ENCODE peak calls at places on chromosomes 13 and 19, in nine cellular contexts. One of them, this sample, is unnamed.

GRCh38 chr19:47832723-47833122 is 11.0 kb downstream of the CRX start:
- DNase-seq in tibial nerve: no peak
- DNase-seq in B cell: no peak
- DNase-seq in GM23338: no peak
- DNase-seq in GM12864: no peak
- DNase-seq in Calu3: no peak
- DNase-seq in HFF-Myc: no peak
- DNase-seq in tibial artery: no peak
- DNase-seq in CD4-positive, alpha-beta T cell: no peak
- DNase-seq in this sample: no peak

GRCh38 chr13:37365496-37365895 is 233.1 kb downstream of the POSTN start:
- DNase-seq in tibial nerve: no peak
- DNase-seq in B cell: no peak
- DNase-seq in GM23338: no peak
- DNase-seq in GM12864: no peak
- DNase-seq in Calu3: no peak
- DNase-seq in HFF-Myc: no peak
- DNase-seq in tibial artery: no peak
- DNase-seq in CD4-positive, alpha-beta T cell: no peak
- DNase-seq in this sample: no peak

GRCh38 chr13:113211774-113212173 is 2.4 kb downstream of the CUL4A start:
- DNase-seq in tibial nerve: no peak
- DNase-seq in B cell: no peak
- DNase-seq in GM23338: peak
- DNase-seq in GM12864: no peak
- DNase-seq in Calu3: no peak
- DNase-seq in HFF-Myc: no peak
- DNase-seq in tibial artery: no peak
- DNase-seq in CD4-positive, alpha-beta T cell: no peak
- DNase-seq in this sample: no peak

GRCh38 chr13:75968103-75968838 is 332.1 kb downstream of the LMO7 start:
- DNase-seq in tibial nerve: no peak
- DNase-seq in B cell: no peak
- DNase-seq in GM23338: no peak
- DNase-seq in GM12864: no peak
- DNase-seq in Calu3: no peak
- DNase-seq in HFF-Myc: no peak
- DNase-seq in tibial artery: no peak
- DNase-seq in CD4-positive, alpha-beta T cell: no peak
- DNase-seq in this sample: no peak

GRCh38 chr19:29760752-29761502 is 45.9 kb upstream of the C19orf12 start:
- DNase-seq in tibial nerve: no peak
- DNase-seq in B cell: no peak
- DNase-seq in GM23338: no peak
- DNase-seq in GM12864: no peak
- DNase-seq in Calu3: no peak
- DNase-seq in HFF-Myc: no peak
- DNase-seq in tibial artery: no peak
- DNase-seq in CD4-positive, alpha-beta T cell: no peak
- DNase-seq in this sample: no peak

GRCh38 chr19:13056052-13056660 is 46.5 kb downstream of the LYL1 start:
- DNase-seq in tibial nerve: no peak
- DNase-seq in B cell: no peak
- DNase-seq in GM23338: peak
- DNase-seq in GM12864: no peak
- DNase-seq in Calu3: peak
- DNase-seq in HFF-Myc: peak
- DNase-seq in tibial artery: peak
- DNase-seq in CD4-positive, alpha-beta T cell: no peak
- DNase-seq in this sample: peak

GRCh38 chr13:113853518-113854237 is 10.2 kb downstream of the GAS6 start:
- DNase-seq in tibial nerve: no peak
- DNase-seq in B cell: no peak
- DNase-seq in GM23338: no peak
- DNase-seq in GM12864: no peak
- DNase-seq in Calu3: no peak
- DNase-seq in HFF-Myc: no peak
- DNase-seq in tibial artery: peak
- DNase-seq in CD4-positive, alpha-beta T cell: no peak
- DNase-seq in this sample: no peak

GRCh38 chr13:109737606-109738005 is 48.8 kb downstream of the IRS2 start:
- DNase-seq in tibial nerve: no peak
- DNase-seq in B cell: no peak
- DNase-seq in GM23338: no peak
- DNase-seq in GM12864: no peak
- DNase-seq in Calu3: no peak
- DNase-seq in HFF-Myc: no peak
- DNase-seq in tibial artery: no peak
- DNase-seq in CD4-positive, alpha-beta T cell: no peak
- DNase-seq in this sample: no peak

GRCh38 chr19:18590273-18591272 is 2.0 kb downstream of the REX1BD start:
- DNase-seq in tibial nerve: peak
- DNase-seq in B cell: no peak
- DNase-seq in GM23338: peak
- DNase-seq in GM12864: no peak
- DNase-seq in Calu3: no peak
- DNase-seq in HFF-Myc: no peak
- DNase-seq in tibial artery: peak
- DNase-seq in CD4-positive, alpha-beta T cell: no peak
- DNase-seq in this sample: no peak

GRCh38 chr19:18588611-18589379 is at the start of gene REX1BD:
- DNase-seq in tibial nerve: peak
- DNase-seq in B cell: peak
- DNase-seq in GM23338: peak
- DNase-seq in GM12864: peak
- DNase-seq in Calu3: peak
- DNase-seq in HFF-Myc: no peak
- DNase-seq in tibial artery: peak
- DNase-seq in CD4-positive, alpha-beta T cell: peak
- DNase-seq in this sample: no peak

GRCh38 chr19:18587561-18587960 is 1.0 kb upstream of the REX1BD start:
- DNase-seq in tibial nerve: no peak
- DNase-seq in B cell: no peak
- DNase-seq in GM23338: no peak
- DNase-seq in GM12864: no peak
- DNase-seq in Calu3: no peak
- DNase-seq in HFF-Myc: no peak
- DNase-seq in tibial artery: no peak
- DNase-seq in CD4-positive, alpha-beta T cell: no peak
- DNase-seq in this sample: no peak

GRCh38 chr19:18587962-18588610 is 512 bp upstream of the REX1BD start:
- DNase-seq in tibial nerve: no peak
- DNase-seq in B cell: no peak
- DNase-seq in GM23338: no peak
- DNase-seq in GM12864: no peak
- DNase-seq in Calu3: no peak
- DNase-seq in HFF-Myc: no peak
- DNase-seq in tibial artery: no peak
- DNase-seq in CD4-positive, alpha-beta T cell: no peak
- DNase-seq in this sample: no peak

DNA sequence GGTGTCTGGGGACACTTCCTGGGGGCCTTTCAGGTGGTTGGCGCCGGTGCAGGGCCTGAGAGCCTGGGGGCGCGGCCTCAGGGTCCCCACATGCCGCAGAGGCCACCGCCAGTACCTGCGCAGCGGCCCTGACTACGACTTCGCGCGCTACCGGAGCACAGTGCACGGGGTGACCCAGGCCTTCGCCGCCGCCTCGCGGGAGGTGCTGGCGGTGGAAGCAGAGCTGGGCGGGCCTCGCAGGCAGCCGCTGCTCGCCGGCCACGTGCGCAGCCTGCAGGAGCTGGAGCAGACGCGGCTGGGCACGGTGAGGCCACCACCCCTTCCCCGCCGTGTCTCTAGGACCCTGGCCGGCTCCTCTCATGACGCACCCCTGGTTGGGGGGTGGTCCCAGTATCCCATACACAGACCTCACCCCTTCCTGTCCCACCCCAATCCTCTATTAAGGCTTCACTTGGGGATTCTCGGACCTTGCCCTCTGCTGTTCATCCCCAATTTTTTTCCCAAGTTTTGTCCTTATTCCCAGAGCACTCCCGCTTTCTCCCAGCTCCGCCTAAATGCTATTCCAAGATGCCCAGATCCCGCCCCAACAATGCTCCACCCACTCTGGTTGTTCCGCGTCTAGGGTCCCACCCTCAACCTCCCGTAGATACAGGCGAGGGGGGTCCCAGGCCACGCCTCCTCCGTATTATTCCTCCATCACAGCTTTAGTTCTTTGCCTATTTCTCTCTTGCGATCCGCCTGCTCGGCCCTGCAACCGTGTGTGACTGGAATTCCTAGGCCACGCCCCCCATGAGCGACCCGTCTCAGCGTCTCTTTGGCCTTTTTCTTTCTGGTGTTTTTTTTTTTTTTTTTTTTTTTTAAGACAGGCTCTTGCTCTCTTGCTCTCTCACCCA is 1.0 kb downstream of the REX1BD start:
- DNase-seq in tibial nerve: no peak
- DNase-seq in B cell: peak
- DNase-seq in GM23338: peak
- DNase-seq in GM12864: no peak
- DNase-seq in Calu3: peak
- DNase-seq in HFF-Myc: peak
- DNase-seq in tibial artery: peak
- DNase-seq in CD4-positive, alpha-beta T cell: peak
- DNase-seq in this sample: no peak
- TF ChIP-seq CTCF in tibial nerve: peak
- TF ChIP-seq CTCF in B cell: no peak
- TF ChIP-seq CTCF in GM23338: no peak
- TF ChIP-seq CTCF in GM12864: peak
- TF ChIP-seq CTCF in Calu3: no peak
- TF ChIP-seq CTCF in HFF-Myc: no peak
- TF ChIP-seq CTCF in tibial artery: peak
- TF ChIP-seq CTCF in CD4-positive, alpha-beta T cell: no peak
- TF ChIP-seq CTCF in this sample: no peak

GRCh38 chr19:44598880-44599279 is 14.5 kb upstream of the IGSF23 start:
- DNase-seq in tibial nerve: no peak
- DNase-seq in B cell: no peak
- DNase-seq in GM23338: no peak
- DNase-seq in GM12864: no peak
- DNase-seq in Calu3: peak
- DNase-seq in HFF-Myc: no peak
- DNase-seq in tibial artery: no peak
- DNase-seq in CD4-positive, alpha-beta T cell: no peak
- DNase-seq in this sample: no peak

GRCh38 chr19:44596428-44597130 is 16.8 kb upstream of the IGSF23 start:
- DNase-seq in tibial nerve: no peak
- DNase-seq in B cell: no peak
- DNase-seq in GM23338: no peak
- DNase-seq in GM12864: no peak
- DNase-seq in Calu3: peak
- DNase-seq in HFF-Myc: no peak
- DNase-seq in tibial artery: no peak
- DNase-seq in CD4-positive, alpha-beta T cell: no peak
- DNase-seq in this sample: no peak

GRCh38 chr19:44597131-44597491 is 16.3 kb upstream of the IGSF23 start:
- DNase-seq in tibial nerve: no peak
- DNase-seq in B cell: no peak
- DNase-seq in GM23338: no peak
- DNase-seq in GM12864: no peak
- DNase-seq in Calu3: no peak
- DNase-seq in HFF-Myc: no peak
- DNase-seq in tibial artery: no peak
- DNase-seq in CD4-positive, alpha-beta T cell: no peak
- DNase-seq in this sample: no peak

GRCh38 chr19:44600466-44600865 is 12.9 kb upstream of the IGSF23 start:
- DNase-seq in tibial nerve: no peak
- DNase-seq in B cell: no peak
- DNase-seq in GM23338: no peak
- DNase-seq in GM12864: no peak
- DNase-seq in Calu3: no peak
- DNase-seq in HFF-Myc: no peak
- DNase-seq in tibial artery: no peak
- DNase-seq in CD4-positive, alpha-beta T cell: no peak
- DNase-seq in this sample: no peak

GRCh38 chr19:44598355-44598754 is 15.0 kb upstream of the IGSF23 start:
- DNase-seq in tibial nerve: no peak
- DNase-seq in B cell: no peak
- DNase-seq in GM23338: no peak
- DNase-seq in GM12864: no peak
- DNase-seq in Calu3: no peak
- DNase-seq in HFF-Myc: no peak
- DNase-seq in tibial artery: no peak
- DNase-seq in CD4-positive, alpha-beta T cell: no peak
- DNase-seq in this sample: no peak
- TF ChIP-seq CTCF in tibial nerve: no peak
- TF ChIP-seq CTCF in B cell: no peak
- TF ChIP-seq CTCF in GM23338: no peak
- TF ChIP-seq CTCF in GM12864: no peak
- TF ChIP-seq CTCF in Calu3: no peak
- TF ChIP-seq CTCF in HFF-Myc: no peak
- TF ChIP-seq CTCF in tibial artery: no peak
- TF ChIP-seq CTCF in CD4-positive, alpha-beta T cell: no peak
- TF ChIP-seq CTCF in this sample: no peak

GRCh38 chr13:106630162-106630561 is 62.2 kb upstream of the ARGLU1 start:
- DNase-seq in tibial nerve: no peak
- DNase-seq in B cell: no peak
- DNase-seq in GM23338: no peak
- DNase-seq in GM12864: no peak
- DNase-seq in Calu3: no peak
- DNase-seq in HFF-Myc: no peak
- DNase-seq in tibial artery: no peak
- DNase-seq in CD4-positive, alpha-beta T cell: no peak
- DNase-seq in this sample: no peak

GRCh38 chr13:106629068-106629712 is 61.3 kb upstream of the ARGLU1 start:
- DNase-seq in tibial nerve: no peak
- DNase-seq in B cell: no peak
- DNase-seq in GM23338: no peak
- DNase-seq in GM12864: no peak
- DNase-seq in Calu3: no peak
- DNase-seq in HFF-Myc: no peak
- DNase-seq in tibial artery: no peak
- DNase-seq in CD4-positive, alpha-beta T cell: no peak
- DNase-seq in this sample: no peak

GRCh38 chr13:106633321-106633720 is 65.4 kb upstream of the ARGLU1 start:
- DNase-seq in tibial nerve: no peak
- DNase-seq in B cell: no peak
- DNase-seq in GM23338: no peak
- DNase-seq in GM12864: no peak
- DNase-seq in Calu3: no peak
- DNase-seq in HFF-Myc: no peak
- DNase-seq in tibial artery: no peak
- DNase-seq in CD4-positive, alpha-beta T cell: no peak
- DNase-seq in this sample: no peak

GRCh38 chr13:106626473-106626872 is 58.5 kb upstream of the ARGLU1 start:
- DNase-seq in tibial nerve: no peak
- DNase-seq in B cell: no peak
- DNase-seq in GM23338: no peak
- DNase-seq in GM12864: no peak
- DNase-seq in Calu3: no peak
- DNase-seq in HFF-Myc: no peak
- DNase-seq in tibial artery: no peak
- DNase-seq in CD4-positive, alpha-beta T cell: no peak
- DNase-seq in this sample: no peak

GRCh38 chr13:106630650-106631049 is 62.7 kb upstream of the ARGLU1 start:
- DNase-seq in tibial nerve: no peak
- DNase-seq in B cell: no peak
- DNase-seq in GM23338: no peak
- DNase-seq in GM12864: no peak
- DNase-seq in Calu3: no peak
- DNase-seq in HFF-Myc: no peak
- DNase-seq in tibial artery: no peak
- DNase-seq in CD4-positive, alpha-beta T cell: no peak
- DNase-seq in this sample: no peak
- TF ChIP-seq CTCF in tibial nerve: no peak
- TF ChIP-seq CTCF in B cell: no peak
- TF ChIP-seq CTCF in GM23338: no peak
- TF ChIP-seq CTCF in GM12864: no peak
- TF ChIP-seq CTCF in Calu3: no peak
- TF ChIP-seq CTCF in HFF-Myc: no peak
- TF ChIP-seq CTCF in tibial artery: no peak
- TF ChIP-seq CTCF in CD4-positive, alpha-beta T cell: no peak
- TF ChIP-seq CTCF in this sample: no peak

GRCh38 chr13:49441312-49441711 is 2.6 kb downstream of the CAB39L start:
- DNase-seq in tibial nerve: no peak
- DNase-seq in B cell: no peak
- DNase-seq in GM23338: no peak
- DNase-seq in GM12864: no peak
- DNase-seq in Calu3: no peak
- DNase-seq in HFF-Myc: no peak
- DNase-seq in tibial artery: no peak
- DNase-seq in CD4-positive, alpha-beta T cell: no peak
- DNase-seq in this sample: no peak

GRCh38 chr13:49435992-49436391 is 7.9 kb downstream of the CAB39L start:
- DNase-seq in tibial nerve: no peak
- DNase-seq in B cell: no peak
- DNase-seq in GM23338: no peak
- DNase-seq in GM12864: no peak
- DNase-seq in Calu3: no peak
- DNase-seq in HFF-Myc: no peak
- DNase-seq in tibial artery: no peak
- DNase-seq in CD4-positive, alpha-beta T cell: no peak
- DNase-seq in this sample: no peak

GRCh38 chr13:49439609-49440008 is 4.3 kb downstream of the CAB39L start:
- DNase-seq in tibial nerve: no peak
- DNase-seq in B cell: no peak
- DNase-seq in GM23338: no peak
- DNase-seq in GM12864: no peak
- DNase-seq in Calu3: no peak
- DNase-seq in HFF-Myc: no peak
- DNase-seq in tibial artery: no peak
- DNase-seq in CD4-positive, alpha-beta T cell: no peak
- DNase-seq in this sample: no peak

GRCh38 chr13:49437705-49438104 is 6.2 kb downstream of the CAB39L start:
- DNase-seq in tibial nerve: no peak
- DNase-seq in B cell: no peak
- DNase-seq in GM23338: no peak
- DNase-seq in GM12864: no peak
- DNase-seq in Calu3: no peak
- DNase-seq in HFF-Myc: no peak
- DNase-seq in tibial artery: no peak
- DNase-seq in CD4-positive, alpha-beta T cell: no peak
- DNase-seq in this sample: no peak

GRCh38 chr13:49436890-49437289 is 7.0 kb downstream of the CAB39L start:
- DNase-seq in tibial nerve: peak
- DNase-seq in B cell: no peak
- DNase-seq in GM23338: no peak
- DNase-seq in GM12864: no peak
- DNase-seq in Calu3: peak
- DNase-seq in HFF-Myc: no peak
- DNase-seq in tibial artery: peak
- DNase-seq in CD4-positive, alpha-beta T cell: no peak
- DNase-seq in this sample: peak
- TF ChIP-seq CTCF in tibial nerve: no peak
- TF ChIP-seq CTCF in B cell: no peak
- TF ChIP-seq CTCF in GM23338: no peak
- TF ChIP-seq CTCF in GM12864: no peak
- TF ChIP-seq CTCF in Calu3: no peak
- TF ChIP-seq CTCF in HFF-Myc: no peak
- TF ChIP-seq CTCF in tibial artery: peak
- TF ChIP-seq CTCF in CD4-positive, alpha-beta T cell: no peak
- TF ChIP-seq CTCF in this sample: peak

This sample was measured in AG09319.